ENCODE peak calls at places on chromosomes 16 and 17, in nine cellular contexts. One of them, this sample, is unnamed.

GRCh38 chr17:78748048-78748729 is 33.9 kb downstream of the CYTH1 start:
- DNase-seq in MM.1S: peak; percentile 90
- DNase-seq in Karpas-422: no peak
- DNase-seq in GM23248: peak; percentile 31
- DNase-seq in HCT116: no peak
- DNase-seq in fibroblast of lung: no peak
- DNase-seq in colonic mucosa: no peak
- DNase-seq in mammary epithelial cell: peak; percentile 49
- DNase-seq in astrocyte: no peak
- DNase-seq in this sample: no peak

GRCh38 chr16:47732806-47733150 is 271.6 kb downstream of the PHKB start:
- DNase-seq in MM.1S: no peak
- DNase-seq in Karpas-422: no peak
- DNase-seq in GM23248: peak; percentile 87
- DNase-seq in HCT116: peak; percentile 10
- DNase-seq in fibroblast of lung: peak; percentile 98
- DNase-seq in colonic mucosa: no peak
- DNase-seq in mammary epithelial cell: peak; percentile 85
- DNase-seq in astrocyte: peak; percentile 98
- DNase-seq in this sample: no peak

GRCh38 chr17:40452074-40452787 is 9.0 kb downstream of the IGFBP4 start:
- DNase-seq in MM.1S: no peak
- DNase-seq in Karpas-422: no peak
- DNase-seq in GM23248: peak; percentile 97
- DNase-seq in HCT116: no peak
- DNase-seq in fibroblast of lung: peak; percentile 99
- DNase-seq in colonic mucosa: no peak
- DNase-seq in mammary epithelial cell: no peak
- DNase-seq in astrocyte: peak; percentile 99
- DNase-seq in this sample: peak; percentile 65

GRCh38 chr16:503150-504071 is 24.1 kb upstream of the CAPN15 start:
- DNase-seq in MM.1S: no peak
- DNase-seq in Karpas-422: no peak
- DNase-seq in GM23248: peak; percentile 9
- DNase-seq in HCT116: no peak
- DNase-seq in fibroblast of lung: no peak
- DNase-seq in colonic mucosa: peak; percentile 30
- DNase-seq in mammary epithelial cell: no peak
- DNase-seq in astrocyte: no peak
- DNase-seq in this sample: no peak

GRCh38 chr17:82238562-82239201 is 9.8 kb downstream of the SLC16A3 start:
- DNase-seq in MM.1S: no peak
- DNase-seq in Karpas-422: no peak
- DNase-seq in GM23248: peak; percentile 92
- DNase-seq in HCT116: no peak
- DNase-seq in fibroblast of lung: peak; percentile 87
- DNase-seq in colonic mucosa: peak; percentile 93
- DNase-seq in mammary epithelial cell: peak; percentile 90
- DNase-seq in astrocyte: peak; percentile 80
- DNase-seq in this sample: peak; percentile 92

GRCh38 chr17:69058165-69058564 is 2.6 kb downstream of the ABCA9 start:
- DNase-seq in MM.1S: no peak
- DNase-seq in Karpas-422: no peak
- DNase-seq in GM23248: peak; percentile 7
- DNase-seq in HCT116: peak; percentile 31
- DNase-seq in fibroblast of lung: no peak
- DNase-seq in colonic mucosa: no peak
- DNase-seq in mammary epithelial cell: no peak
- DNase-seq in astrocyte: no peak
- DNase-seq in this sample: no peak

GRCh38 chr17:41785091-41785875 is 1.2 kb downstream of the JUP start:
- DNase-seq in MM.1S: no peak
- DNase-seq in Karpas-422: no peak
- DNase-seq in GM23248: no peak
- DNase-seq in HCT116: no peak
- DNase-seq in fibroblast of lung: peak; percentile 29
- DNase-seq in colonic mucosa: peak; percentile 45
- DNase-seq in mammary epithelial cell: peak; percentile 75
- DNase-seq in astrocyte: no peak
- DNase-seq in this sample: no peak

GRCh38 chr17:65404761-65405160 is 156.7 kb downstream of the AXIN2 start:
- DNase-seq in MM.1S: no peak
- DNase-seq in Karpas-422: no peak
- DNase-seq in GM23248: no peak
- DNase-seq in HCT116: no peak
- DNase-seq in fibroblast of lung: no peak
- DNase-seq in colonic mucosa: no peak
- DNase-seq in mammary epithelial cell: no peak
- DNase-seq in astrocyte: no peak
- DNase-seq in this sample: no peak

DNA sequence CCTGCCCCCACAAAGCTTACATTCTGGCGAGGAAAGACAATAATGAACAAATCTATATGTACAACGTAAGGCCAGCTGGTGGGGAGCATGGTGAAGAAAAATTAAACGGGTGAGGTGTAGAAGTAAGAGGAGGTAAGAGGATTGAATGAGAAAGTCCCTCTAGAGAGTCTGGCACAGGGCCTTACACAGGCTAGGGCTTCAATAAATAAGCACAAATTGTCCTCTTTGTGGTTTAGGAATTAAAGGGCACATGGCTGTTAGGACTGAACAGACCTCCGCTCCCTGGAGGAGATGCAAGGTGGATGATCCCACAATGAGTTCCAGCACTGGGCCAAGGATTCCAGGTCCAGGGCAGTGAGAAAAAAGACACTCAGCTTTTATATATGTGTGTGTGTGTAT is 43.1 kb upstream of the HAPSTR1 start:
- DNase-seq in MM.1S: no peak
- DNase-seq in Karpas-422: no peak
- DNase-seq in GM23248: peak; percentile 55
- DNase-seq in HCT116: peak; percentile 29
- DNase-seq in fibroblast of lung: peak; percentile 60
- DNase-seq in colonic mucosa: no peak
- DNase-seq in mammary epithelial cell: no peak
- DNase-seq in astrocyte: peak; percentile 46
- DNase-seq in this sample: no peak
- H3K9ac ChIP-seq in MM.1S: no peak overlapping the region
- H3K9ac ChIP-seq in Karpas-422: no peak overlapping the region
- H3K9ac ChIP-seq in GM23248: peak overlapping the region; percentile 54
- H3K9ac ChIP-seq in HCT116: peak overlapping the region; percentile 58
- H3K9ac ChIP-seq in fibroblast of lung: no peak overlapping the region
- H3K9ac ChIP-seq in colonic mucosa: no peak overlapping the region
- H3K9ac ChIP-seq in mammary epithelial cell: no peak overlapping the region
- H3K9ac ChIP-seq in astrocyte: peak overlapping the region; percentile 74
- H3K9ac ChIP-seq in this sample: no peak overlapping the region

GRCh38 chr16:27740496-27741201 is 190.7 kb downstream of the KATNIP start:
- DNase-seq in MM.1S: no peak
- DNase-seq in Karpas-422: no peak
- DNase-seq in GM23248: no peak
- DNase-seq in HCT116: no peak
- DNase-seq in fibroblast of lung: peak; percentile 39
- DNase-seq in colonic mucosa: no peak
- DNase-seq in mammary epithelial cell: no peak
- DNase-seq in astrocyte: peak; percentile 12
- DNase-seq in this sample: no peak

GRCh38 chr16:27737513-27737912 is 187.6 kb downstream of the KATNIP start:
- DNase-seq in MM.1S: no peak
- DNase-seq in Karpas-422: no peak
- DNase-seq in GM23248: no peak
- DNase-seq in HCT116: no peak
- DNase-seq in fibroblast of lung: no peak
- DNase-seq in colonic mucosa: no peak
- DNase-seq in mammary epithelial cell: no peak
- DNase-seq in astrocyte: no peak
- DNase-seq in this sample: no peak

GRCh38 chr16:27742333-27742732 is 192.4 kb downstream of the KATNIP start:
- DNase-seq in MM.1S: no peak
- DNase-seq in Karpas-422: no peak
- DNase-seq in GM23248: no peak
- DNase-seq in HCT116: no peak
- DNase-seq in fibroblast of lung: no peak
- DNase-seq in colonic mucosa: no peak
- DNase-seq in mammary epithelial cell: peak; percentile 16
- DNase-seq in astrocyte: no peak
- DNase-seq in this sample: no peak

GRCh38 chr16:27738596-27738995 is 188.7 kb downstream of the KATNIP start:
- DNase-seq in MM.1S: no peak
- DNase-seq in Karpas-422: no peak
- DNase-seq in GM23248: no peak
- DNase-seq in HCT116: no peak
- DNase-seq in fibroblast of lung: no peak
- DNase-seq in colonic mucosa: no peak
- DNase-seq in mammary epithelial cell: no peak
- DNase-seq in astrocyte: no peak
- DNase-seq in this sample: no peak

GRCh38 chr16:27739606-27740357 is 189.8 kb downstream of the KATNIP start:
- DNase-seq in MM.1S: no peak
- DNase-seq in Karpas-422: no peak
- DNase-seq in GM23248: no peak
- DNase-seq in HCT116: no peak
- DNase-seq in fibroblast of lung: peak; percentile 64
- DNase-seq in colonic mucosa: no peak
- DNase-seq in mammary epithelial cell: no peak
- DNase-seq in astrocyte: peak; percentile 68
- DNase-seq in this sample: no peak
- H3K9me3 ChIP-seq in MM.1S: no peaks in the 10 kb centered on the region
- H3K9me3 ChIP-seq in Karpas-422: no peaks in the 10 kb centered on the region
- H3K9me3 ChIP-seq in GM23248: no peaks in the 10 kb centered on the region
- H3K9me3 ChIP-seq in HCT116: no peaks in the 10 kb centered on the region
- H3K9me3 ChIP-seq in fibroblast of lung: no peaks in the 10 kb centered on the region
- H3K9me3 ChIP-seq in colonic mucosa: no peaks in the 10 kb centered on the region
- H3K9me3 ChIP-seq in mammary epithelial cell: no peaks in the 10 kb centered on the region
- H3K9me3 ChIP-seq in astrocyte: no peaks in the 10 kb centered on the region
- H3K9me3 ChIP-seq in this sample: no peaks in the 10 kb centered on the region

GRCh38 chr16:16145286-16145685 is 78.0 kb downstream of the ABCC6 start:
- DNase-seq in MM.1S: no peak
- DNase-seq in Karpas-422: no peak
- DNase-seq in GM23248: no peak
- DNase-seq in HCT116: no peak
- DNase-seq in fibroblast of lung: no peak
- DNase-seq in colonic mucosa: no peak
- DNase-seq in mammary epithelial cell: no peak
- DNase-seq in astrocyte: no peak
- DNase-seq in this sample: no peak
- H3K27ac ChIP-seq in MM.1S: no peak overlapping the region
- H3K27ac ChIP-seq in Karpas-422: no peak overlapping the region
- H3K27ac ChIP-seq in GM23248: no peak overlapping the region
- H3K27ac ChIP-seq in HCT116: no peak overlapping the region
- H3K27ac ChIP-seq in fibroblast of lung: no peak overlapping the region
- H3K27ac ChIP-seq in colonic mucosa: no peak overlapping the region
- H3K27ac ChIP-seq in mammary epithelial cell: no peak overlapping the region
- H3K27ac ChIP-seq in astrocyte: no peak overlapping the region
- H3K27ac ChIP-seq in this sample: no peak overlapping the region

GRCh38 chr16:2044541-2044940 is 3.1 kb downstream of the NTHL1 start:
- DNase-seq in MM.1S: no peak
- DNase-seq in Karpas-422: no peak
- DNase-seq in GM23248: no peak
- DNase-seq in HCT116: no peak
- DNase-seq in fibroblast of lung: no peak
- DNase-seq in colonic mucosa: peak; percentile 59
- DNase-seq in mammary epithelial cell: no peak
- DNase-seq in astrocyte: no peak
- DNase-seq in this sample: peak; percentile 79

GRCh38 chr16:2046125-2046888 is 1.3 kb downstream of the NTHL1 start:
- DNase-seq in MM.1S: no peak
- DNase-seq in Karpas-422: no peak
- DNase-seq in GM23248: no peak
- DNase-seq in HCT116: no peak
- DNase-seq in fibroblast of lung: no peak
- DNase-seq in colonic mucosa: no peak
- DNase-seq in mammary epithelial cell: no peak
- DNase-seq in astrocyte: no peak
- DNase-seq in this sample: no peak

GRCh38 chr16:2048116-2048543 is 345 bp downstream of the TSC2 start:
- DNase-seq in MM.1S: peak; percentile 21
- DNase-seq in Karpas-422: no peak
- DNase-seq in GM23248: peak; percentile 60
- DNase-seq in HCT116: no peak
- DNase-seq in fibroblast of lung: no peak
- DNase-seq in colonic mucosa: peak; percentile 52
- DNase-seq in mammary epithelial cell: no peak
- DNase-seq in astrocyte: no peak
- DNase-seq in this sample: no peak

GRCh38 chr16:2047330-2048115 is at the start of the genes NTHL1 and TSC2:
- DNase-seq in MM.1S: peak; percentile 97
- DNase-seq in Karpas-422: peak; percentile 98
- DNase-seq in GM23248: peak; percentile 98
- DNase-seq in HCT116: peak; percentile 91
- DNase-seq in fibroblast of lung: peak; percentile 94
- DNase-seq in colonic mucosa: peak; percentile 99
- DNase-seq in mammary epithelial cell: peak; percentile 93
- DNase-seq in astrocyte: peak; percentile 87
- DNase-seq in this sample: peak; percentile 99

DNA sequence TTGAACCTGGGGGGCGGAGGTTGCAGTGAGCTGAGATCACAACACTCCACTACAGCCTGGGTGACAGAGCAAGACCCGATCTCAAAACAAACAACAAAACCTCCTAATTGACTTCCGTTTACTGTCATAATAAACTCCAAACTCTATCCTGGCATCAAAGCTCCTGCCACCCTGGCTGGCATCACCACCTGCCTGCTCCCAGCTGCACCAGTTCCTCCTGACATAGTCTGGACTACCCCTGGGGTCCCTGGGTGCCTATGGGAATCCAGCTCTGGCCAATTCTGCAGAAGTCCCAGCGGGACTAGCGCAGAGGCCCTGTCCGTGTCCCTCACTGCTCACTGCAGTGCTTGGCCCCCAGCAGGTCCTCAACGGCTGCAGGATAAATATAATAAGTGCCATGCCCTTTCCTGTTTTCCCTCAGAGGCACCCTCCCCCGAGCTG is 725 bp downstream of the NTHL1 start:
- DNase-seq in MM.1S: no peak
- DNase-seq in Karpas-422: no peak
- DNase-seq in GM23248: no peak
- DNase-seq in HCT116: no peak
- DNase-seq in fibroblast of lung: no peak
- DNase-seq in colonic mucosa: no peak
- DNase-seq in mammary epithelial cell: no peak
- DNase-seq in astrocyte: no peak
- DNase-seq in this sample: no peak
- H3K9ac ChIP-seq in MM.1S: peak overlapping the region; percentile 65
- H3K9ac ChIP-seq in Karpas-422: peak overlapping the region; percentile 95
- H3K9ac ChIP-seq in GM23248: peak overlapping the region; percentile 72
- H3K9ac ChIP-seq in HCT116: peak overlapping the region; percentile 77
- H3K9ac ChIP-seq in fibroblast of lung: peak overlapping the region; percentile 18
- H3K9ac ChIP-seq in colonic mucosa: peak overlapping the region; percentile 60
- H3K9ac ChIP-seq in mammary epithelial cell: no peak overlapping the region
- H3K9ac ChIP-seq in astrocyte: peak overlapping the region; percentile 79
- H3K9ac ChIP-seq in this sample: no peak overlapping the region

GRCh38 chr16:35792516-35793285 is 2333.3 kb downstream of the TP53TG3F start:
- DNase-seq in MM.1S: no peak
- DNase-seq in Karpas-422: no peak
- DNase-seq in GM23248: no peak
- DNase-seq in HCT116: no peak
- DNase-seq in fibroblast of lung: no peak
- DNase-seq in colonic mucosa: no peak
- DNase-seq in mammary epithelial cell: no peak
- DNase-seq in astrocyte: no peak
- DNase-seq in this sample: peak; percentile 47
- H3K9me3 ChIP-seq in MM.1S: no peaks in the 10 kb centered on the region
- H3K9me3 ChIP-seq in Karpas-422: peaks cover 7% of the 10 kb centered on the region
- H3K9me3 ChIP-seq in GM23248: no peaks in the 10 kb centered on the region
- H3K9me3 ChIP-seq in HCT116: no peaks in the 10 kb centered on the region
- H3K9me3 ChIP-seq in fibroblast of lung: no peaks in the 10 kb centered on the region
- H3K9me3 ChIP-seq in colonic mucosa: no peaks in the 10 kb centered on the region
- H3K9me3 ChIP-seq in mammary epithelial cell: peaks cover 73% of the 10 kb centered on the region
- H3K9me3 ChIP-seq in astrocyte: peaks cover 6% of the 10 kb centered on the region
- H3K9me3 ChIP-seq in this sample: peaks cover 19% of the 10 kb centered on the region

This sample was measured in kidney.